ENCODE peak calls at places on chromosomes 13 and 19, in ten cellular contexts. F is fibroblast of lung, M is brain microvascular endothelial cell, Q is lower leg skin, D is pancreas, K is thoracic aorta, Y is neural progenitor cell, O is retinal pigment epithelial cell, V is uterus, C is cardiac fibroblast. Z is an unnamed sample.

GRCh38 chr13:26656919-26657318 is 99.4 kb downstream of the WASF3 start:
- DNase-seq in F (peak; percentile 58), M (peak; percentile 29), Q (no peak), D (no peak), K (no peak), Y (peak; percentile 70), O (no peak), V (no peak), C (peak; percentile 61), Z (peak; percentile 53)

GRCh38 chr13:36062249-36062648 is 68.9 kb downstream of the DCLK1 start:
- DNase-seq in F (no peak), M (no peak), Q (no peak), D (no peak), K (no peak), Y (no peak), O (no peak), V (no peak), C (no peak), Z (no peak)

GRCh38 chr13:31896427-31896826 is 135.1 kb upstream of the FRY start:
- DNase-seq in F (peak; percentile 77), M (peak; percentile 88), Q (no peak), D (no peak), K (no peak), Y (peak; percentile 8), O (no peak), V (no peak), C (peak; percentile 96), Z (no peak)

GRCh38 chr13:74024314-74024713 is 109.9 kb downstream of the KLF12 start:
- DNase-seq in F (no peak), M (peak; percentile 9), Q (no peak), D (no peak), K (no peak), Y (no peak), O (no peak), V (no peak), C (no peak), Z (no peak)

GRCh38 chr19:42528354-42529247 is at the start of gene CEACAM1:
- DNase-seq in F (no peak), M (no peak), Q (peak; percentile 84), D (no peak), K (no peak), Y (no peak), O (no peak), V (no peak), C (peak; percentile 16), Z (peak; percentile 79)

GRCh38 chr19:5705552-5705951 is 14.4 kb downstream of the LONP1 start:
- DNase-seq in F (no peak), M (no peak), Q (no peak), D (no peak), K (no peak), Y (no peak), O (no peak), V (no peak), C (no peak), Z (no peak)

GRCh38 chr19:49475995-49476880 is 2.2 kb downstream of the FLT3LG start:
- DNase-seq in F (no peak), M (no peak), Q (peak; percentile 94), D (no peak), K (no peak), Y (peak; percentile 94), O (no peak), V (no peak), C (no peak), Z (peak; percentile 54)

GRCh38 chr19:17762505-17763229 is 11.4 kb downstream of the FCHO1 start:
- DNase-seq in F (peak; percentile 83), M (peak; percentile 83), Q (no peak), D (no peak), K (no peak), Y (peak; percentile 94), O (no peak), V (no peak), C (peak; percentile 80), Z (peak; percentile 69)

GRCh38 chr13:44106231-44107152 is 226.8 kb downstream of the LACC1 start:
- DNase-seq in F (no peak), M (no peak), Q (no peak), D (no peak), K (no peak), Y (no peak), O (no peak), V (no peak), C (no peak), Z (no peak)

GRCh38 chr19:17883627-17884413 is 12.1 kb downstream of the SLC5A5 start:
- DNase-seq in F (no peak), M (no peak), Q (no peak), D (no peak), K (no peak), Y (no peak), O (no peak), V (no peak), C (no peak), Z (no peak)

GRCh38 chr19:33000510-33000909 is 28.5 kb downstream of the FAAP24 start:
- DNase-seq in F (no peak), M (no peak), Q (no peak), D (no peak), K (no peak), Y (no peak), O (no peak), V (no peak), C (no peak), Z (no peak)

GRCh38 chr13:33279414-33279813 is 6.1 kb downstream of the STARD13 start:
- DNase-seq in F (no peak), M (no peak), Q (no peak), D (no peak), K (no peak), Y (no peak), O (no peak), V (no peak), C (peak; percentile 57), Z (no peak)

GRCh38 chr13:112658807-112659206 is 31.0 kb upstream of the ATP11A start:
- DNase-seq in F (no peak), M (no peak), Q (peak; percentile 49), D (no peak), K (no peak), Y (no peak), O (peak; percentile 58), V (no peak), C (no peak), Z (peak; percentile 15)

GRCh38 chr19:13428352-13428751 is 77.9 kb downstream of the CACNA1A start:
- DNase-seq in F (peak; percentile 18), M (peak; percentile 26), Q (no peak), D (no peak), K (no peak), Y (no peak), O (no peak), V (no peak), C (peak; percentile 49), Z (peak; percentile 17)

GRCh38 chr13:113820813-113821651 is 42.8 kb downstream of the GAS6 start:
- DNase-seq in F (peak; percentile 99), M (peak; percentile 92), Q (peak; percentile 95), D (no peak), K (no peak), Y (no peak), O (peak; percentile 62), V (peak; percentile 87), C (peak; percentile 97), Z (peak; percentile 94)

GRCh38 chr19:1155352-1156304 is 18.4 kb downstream of the SBNO2 start:
- DNase-seq in F (no peak), M (no peak), Q (no peak), D (no peak), K (no peak), Y (no peak), O (no peak), V (no peak), C (peak; percentile 43), Z (no peak)

GRCh38 chr13:42272115-42272756 is at the start of gene AKAP11:
- DNase-seq in F (peak; percentile 66), M (peak; percentile 24), Q (peak; percentile 86), D (peak; percentile 77), K (no peak), Y (peak; percentile 84), O (no peak), V (no peak), C (peak; percentile 50), Z (peak; percentile 45)

GRCh38 chr13:20399515-20399914 is 126.1 kb downstream of the CRYL1 start:
- DNase-seq in F (no peak), M (no peak), Q (peak; percentile 58), D (no peak), K (no peak), Y (no peak), O (no peak), V (no peak), C (no peak), Z (no peak)
- TF ChIP-seq CTCF in F (no peak), M (no peak), Q (no peak), D (no peak), K (no peak), Y (no peak), O (no peak), V (no peak), C (no peak), Z (no peak)

GRCh38 chr19:39916236-39916635 is 18.2 kb downstream of the FCGBP start:
- DNase-seq in F (no peak), M (no peak), Q (peak; percentile 61), D (no peak), K (no peak), Y (no peak), O (no peak), V (no peak), C (no peak), Z (no peak)
- H3K4me3 ChIP-seq in F (no peak overlapping the region), M (no peak overlapping the region), Q (no peak overlapping the region), D (no peak overlapping the region), K (no peak overlapping the region), Y (no peak overlapping the region), O (no peak overlapping the region), V (no peak overlapping the region), C (no peak overlapping the region), Z (no peak overlapping the region)

GRCh38 chr19:48445606-48446481 is at the start of gene GRWD1:
- DNase-seq in F (peak; percentile 96), M (peak; percentile 95), Q (peak; percentile 98), D (peak; percentile 84), K (peak; percentile 85), Y (peak; percentile 97), O (peak; percentile 89), V (peak; percentile 90), C (peak; percentile 98), Z (peak; percentile 98)
- TF ChIP-seq CTCF in F (no peak), M (peak; percentile 45), Q (no peak), D (no peak), K (no peak), Y (peak; percentile 8), O (peak; percentile 25), V (no peak), C (no peak), Z (peak; percentile 3)

GRCh38 chr13:28494861-28495585 is at the start of gene FLT1:
- DNase-seq in F (peak; percentile 32), M (no peak), Q (peak; percentile 88), D (peak; percentile 62), K (no peak), Y (peak; percentile 80), O (no peak), V (peak; percentile 26), C (peak; percentile 39), Z (peak; percentile 25)

GRCh38 chr13:28494537-28494860 is 429 bp downstream of the FLT1 start:
- DNase-seq in F (no peak), M (no peak), Q (no peak), D (peak; percentile 67), K (no peak), Y (peak; percentile 65), O (no peak), V (no peak), C (peak; percentile 24), Z (no peak)

GRCh38 chr13:28493740-28494536 is 990 bp downstream of the FLT1 start:
- DNase-seq in F (no peak), M (no peak), Q (no peak), D (no peak), K (no peak), Y (peak; percentile 67), O (no peak), V (no peak), C (peak; percentile 22), Z (no peak)

GRCh38 chr13:28489975-28490550 is 4.9 kb downstream of the FLT1 start:
- DNase-seq in F (no peak), M (no peak), Q (no peak), D (no peak), K (no peak), Y (no peak), O (no peak), V (no peak), C (no peak), Z (no peak)

GRCh38 chr13:28492527-28493367 is 2.2 kb downstream of the FLT1 start:
- DNase-seq in F (no peak), M (no peak), Q (no peak), D (no peak), K (no peak), Y (peak; percentile 46), O (no peak), V (no peak), C (no peak), Z (no peak)
- H3K4me3 ChIP-seq in F (no peak overlapping the region), M (peak overlapping the region; percentile 63), Q (no peak overlapping the region), D (no peak overlapping the region), K (peak overlapping the region; percentile 65), Y (peak overlapping the region; percentile 67), O (no peak overlapping the region), V (no peak overlapping the region), C (no peak overlapping the region), Z (no peak overlapping the region)

Z was measured in epithelial cell of esophagus.